ENCODE peak calls at places on chromosome 18, in seven cellular contexts. B, G, F, U, C, A and T are unnamed samples.

GRCh38 chr18:32349728-32350395 is 120.8 kb downstream of the GAREM1 start:
- DNase-seq in B (no peak), C (no peak), G (no peak), A (peak), F (no peak), U (peak), T (no peak)

GRCh38 chr18:2826581-2826980 is 20.2 kb upstream of the EMILIN2 start:
- DNase-seq in U (peak), G (no peak), F (no peak), B (no peak), A (no peak), C (no peak), T (no peak)

GRCh38 chr18:50097702-50098101 is 97.2 kb downstream of the MYO5B start:
- DNase-seq in C (no peak), B (no peak), A (peak), G (no peak), U (no peak), F (peak), T (no peak)

GRCh38 chr18:45324489-45325111 is 290.7 kb upstream of the SLC14A2 start:
- DNase-seq in U (peak), G (no peak), C (no peak), F (no peak), A (no peak), B (peak), T (no peak)

GRCh38 chr18:2746274-2746673 is 90.7 kb downstream of the SMCHD1 start:
- DNase-seq in C (no peak), F (no peak), U (no peak), B (no peak), G (no peak), A (no peak), T (no peak)

GRCh38 chr18:48139427-48140347 is 209.2 kb upstream of the SMAD2 start:
- DNase-seq in U (no peak), C (no peak), B (no peak), G (no peak), A (peak), F (no peak), T (no peak)

GRCh38 chr18:78352905-78353304 is 626.7 kb upstream of the SALL3 start:
- DNase-seq in F (no peak), U (no peak), G (no peak), A (no peak), C (no peak), B (no peak), T (no peak)

GRCh38 chr18:9101730-9102390 is 639 bp upstream of the NDUFV2 start:
- DNase-seq in B (no peak), C (peak), G (no peak), F (no peak), U (peak), A (no peak), T (peak)

GRCh38 chr18:27843783-27844415 is 333.0 kb downstream of the CDH2 start:
- DNase-seq in F (no peak), G (no peak), B (no peak), A (no peak), C (no peak), U (peak), T (no peak)

GRCh38 chr18:37403788-37404187 is 161.8 kb downstream of the CELF4 start:
- DNase-seq in A (no peak), F (no peak), G (no peak), U (no peak), B (no peak), C (no peak), T (no peak)

GRCh38 chr18:74539289-74539688 is 5.0 kb downstream of the CNDP1 start:
- DNase-seq in G (no peak), B (no peak), U (no peak), F (no peak), C (no peak), A (peak), T (no peak)

GRCh38 chr18:13302611-13303267 is 84.2 kb downstream of the LDLRAD4 start:
- DNase-seq in G (no peak), C (no peak), F (peak), A (no peak), B (no peak), U (no peak), T (no peak)

GRCh38 chr18:79526468-79527460 is 131.0 kb downstream of the NFATC1 start:
- DNase-seq in C (peak), U (peak), A (no peak), B (peak), F (no peak), G (no peak), T (no peak)

GRCh38 chr18:35106013-35106844 is 65.0 kb downstream of the MAPRE2 start:
- DNase-seq in C (no peak), A (no peak), F (no peak), G (no peak), B (no peak), U (no peak), T (no peak)

GRCh38 chr18:57915848-57916596 is 112.9 kb upstream of the ATP8B1 start:
- DNase-seq in F (no peak), C (no peak), B (no peak), G (no peak), A (no peak), U (peak), T (peak)

GRCh38 chr18:70334728-70335329 is 46.0 kb downstream of the SOCS6 start:
- DNase-seq in B (no peak), F (no peak), G (no peak), A (no peak), C (no peak), U (no peak), T (no peak)

GRCh38 chr18:26268454-26268853 is 42.2 kb downstream of the TAF4B start:
- DNase-seq in B (no peak), F (no peak), G (no peak), U (no peak), A (no peak), C (no peak), T (no peak)

GRCh38 chr18:11827963-11828362 is 23.2 kb upstream of the CHMP1B start:
- DNase-seq in U (no peak), A (no peak), G (no peak), F (no peak), C (no peak), B (no peak), T (no peak)

GRCh38 chr18:68694316-68694715 is 20.6 kb downstream of the TMX3 start:
- DNase-seq in B (peak), F (no peak), C (no peak), U (no peak), G (no peak), A (no peak), T (no peak)

GRCh38 chr18:8851659-8852058 is 146.3 kb downstream of the MTCL1 start:
- DNase-seq in G (no peak), C (no peak), A (no peak), F (no peak), B (no peak), U (peak), T (no peak)

GRCh38 chr18:45755936-45756335 is 32.0 kb downstream of the SLC14A1 start:
- DNase-seq in B (no peak), F (peak), A (peak), U (peak), G (no peak), C (no peak), T (no peak)

GRCh38 chr18:13376298-13376840 is 157.8 kb downstream of the LDLRAD4 start:
- DNase-seq in U (no peak), B (no peak), G (no peak), F (no peak), C (peak), A (no peak), T (peak)

GRCh38 chr18:59697236-59697932 is at the start of gene CCBE1:
- DNase-seq in G (peak), C (no peak), F (no peak), B (peak), A (peak), U (peak), T (peak)

GRCh38 chr18:36850527-36851201 is 21.7 kb downstream of the KIAA1328 start:
- DNase-seq in U (peak), B (no peak), G (no peak), C (no peak), A (no peak), F (no peak), T (no peak)

GRCh38 chr18:55489034-55489741 is 98.8 kb downstream of the TCF4 start:
- DNase-seq in F (no peak), A (no peak), U (no peak), G (no peak), C (no peak), B (no peak), T (no peak)

GRCh38 chr18:13823707-13824395 is at the start of gene MC5R:
- DNase-seq in A (peak), B (peak), U (peak), F (no peak), G (peak), C (peak), T (peak)

GRCh38 chr18:25832008-25832604 is 258.3 kb downstream of the SS18 start:
- DNase-seq in B (no peak), G (no peak), C (no peak), F (no peak), A (peak), U (peak), T (peak)

GRCh38 chr18:3511980-3512379 is 62.0 kb downstream of the TGIF1 start:
- DNase-seq in A (no peak), F (no peak), C (peak), G (no peak), B (no peak), U (peak), T (no peak)

GRCh38 chr18:65938592-65939372 is 188.0 kb downstream of the CDH7 start:
- DNase-seq in C (no peak), G (peak), U (peak), B (no peak), F (peak), A (no peak), T (peak)

GRCh38 chr18:62403125-62403524 is 78.0 kb downstream of the TNFRSF11A start:
- DNase-seq in F (no peak), C (no peak), A (no peak), U (no peak), G (no peak), B (no peak), T (no peak)

GRCh38 chr18:47404845-47405244 is 153.4 kb upstream of the SKOR2 start:
- DNase-seq in C (no peak), A (no peak), B (no peak), F (no peak), U (no peak), G (no peak), T (no peak)

GRCh38 chr18:63157293-63158011 is 162.1 kb downstream of the BCL2 start:
- DNase-seq in A (no peak), U (no peak), B (no peak), G (no peak), C (no peak), F (no peak), T (no peak)

GRCh38 chr18:3060667-3061580 is 48.0 kb upstream of the LPIN2 start:
- DNase-seq in A (no peak), F (no peak), C (peak), G (peak), B (no peak), U (no peak), T (peak)

GRCh38 chr18:10101729-10102128 is 187.9 kb downstream of the VAPA start:
- DNase-seq in U (no peak), B (no peak), G (no peak), C (no peak), F (no peak), A (no peak), T (no peak)

GRCh38 chr18:56038258-56039030 is 450.5 kb upstream of the TCF4 start:
- DNase-seq in U (no peak), A (no peak), G (no peak), F (no peak), C (no peak), B (no peak), T (no peak)